ENCODE peak calls at places on chromosomes 3 and 15, in four cellular contexts. L, H, T and P are unnamed samples. For H3K79me2, the result is how much of the 10 kb centered on the place peaks cover.

GRCh38 chr3:90221900-90222299 is 1114.5 kb downstream of the EPHA3 start:
- DNase-seq in H (no peak), L (no peak), T (no peak), P (no peak)

GRCh38 chr3:37028329-37028728 is 35.0 kb downstream of the MLH1 start:
- DNase-seq in H (no peak), L (no peak), T (no peak), P (no peak)

GRCh38 chr3:53255775-53256703 is at the start of gene TKT:
- DNase-seq in H (peak), L (peak), T (peak), P (peak)

GRCh38 chr3:47261301-47261700 is 21.3 kb downstream of the KIF9 start:
- DNase-seq in H (peak), L (peak), T (no peak), P (no peak)

GRCh38 chr3:54206874-54207273 is 84.5 kb downstream of the CACNA2D3 start:
- DNase-seq in H (peak), T (no peak), L (no peak), P (no peak)

GRCh38 chr15:59335197-59335786 is 37.4 kb downstream of the MYO1E start:
- DNase-seq in H (no peak), L (peak), T (no peak), P (peak)

GRCh38 chr3:33145901-33146580 is 32.2 kb downstream of the CRTAP start:
- DNase-seq in H (no peak), T (no peak), L (no peak), P (no peak)

GRCh38 chr15:51310064-51310463 is 28.3 kb downstream of the CYP19A1 start:
- DNase-seq in H (no peak), L (peak), T (no peak), P (peak)

GRCh38 chr3:32934150-32934742 is 17.2 kb upstream of the CCR4 start:
- DNase-seq in L (peak), T (peak), H (peak), P (peak)

GRCh38 chr15:97456541-97456940 is 504.0 kb upstream of the ARRDC4 start:
- DNase-seq in T (no peak), L (no peak), H (no peak), P (no peak)

GRCh38 chr3:112425858-112426750 is 73.2 kb downstream of the BTLA start:
- DNase-seq in L (no peak), H (peak), T (peak), P (no peak)

GRCh38 chr3:42936157-42936981 is 30.4 kb downstream of the ZNF662 start:
- DNase-seq in H (peak), T (no peak), L (peak), P (peak)

GRCh38 chr3:67977762-67978161 is 323.4 kb upstream of the SUCLG2 start:
- DNase-seq in L (no peak), T (no peak), H (no peak), P (no peak)

GRCh38 chr15:68783226-68784054 is 37.3 kb downstream of the ANP32A start:
- DNase-seq in H (peak), T (peak), L (no peak), P (no peak)

GRCh38 chr3:194871143-194871863 is 185.6 kb downstream of the FAM43A start:
- DNase-seq in L (peak), H (peak), T (peak), P (peak)

GRCh38 chr3:45593708-45594601 is 596 bp upstream of the LIMD1 start:
- DNase-seq in L (peak), T (peak), H (peak), P (peak)

GRCh38 chr3:69439683-69440270 is 53.9 kb upstream of the FRMD4B start:
- DNase-seq in L (peak), H (peak), T (peak), P (peak)

GRCh38 chr15:63987979-63988378 is 58.3 kb downstream of the DAPK2 start:
- DNase-seq in T (no peak), H (no peak), L (no peak), P (no peak)

GRCh38 chr3:165336786-165337185 is 140.6 kb upstream of the SLITRK3 start:
- DNase-seq in T (no peak), H (no peak), L (no peak), P (peak)

GRCh38 chr3:43641306-43642114 is 19.7 kb upstream of the ANO10 start:
- DNase-seq in H (no peak), L (peak), T (no peak), P (peak)

GRCh38 chr15:41791970-41792637 is 17.8 kb downstream of the MAPKBP1 start:
- DNase-seq in L (no peak), T (no peak), H (no peak), P (no peak)

GRCh38 chr3:69821133-69821532 is 81.9 kb downstream of the MITF start:
- DNase-seq in L (no peak), H (no peak), T (no peak), P (no peak)

GRCh38 chr3:180402463-180403073 is 199.4 kb upstream of the TTC14 start:
- DNase-seq in T (no peak), H (no peak), L (no peak), P (no peak)

GRCh38 chr3:18394384-18394995 is 30.6 kb downstream of the SATB1 start:
- DNase-seq in L (no peak), H (no peak), T (no peak), P (no peak)

GRCh38 chr15:88621789-88622604 is 857 bp downstream of the AEN start:
- DNase-seq in T (peak), H (no peak), L (peak), P (peak)

GRCh38 chr15:80536231-80536630 is 132.0 kb downstream of the ARNT2 start:
- DNase-seq in T (no peak), H (peak), L (no peak), P (no peak)

GRCh38 chr3:59247402-59247841 is 197.6 kb upstream of the CFAP20DC start:
- DNase-seq in H (no peak), T (no peak), L (no peak), P (peak)

GRCh38 chr3:60756636-60757035 is 494.6 kb downstream of the FHIT start:
- DNase-seq in L (peak), T (no peak), H (no peak), P (peak)

GRCh38 chr3:117756580-117756979 is 1047.0 kb downstream of the TUSC7 start:
- DNase-seq in H (peak), L (no peak), T (no peak), P (peak)

GRCh38 chr15:85168642-85169173 is 187.1 kb downstream of the PDE8A start:
- DNase-seq in H (peak), T (peak), L (peak), P (peak)

GRCh38 chr3:53493997-53494791 is at the start of gene CACNA1D:
- DNase-seq in L (peak), H (peak), T (no peak), P (peak)

GRCh38 chr3:188294823-188295487 is 141.0 kb downstream of the LPP start:
- DNase-seq in H (no peak), L (peak), T (no peak), P (peak)

GRCh38 chr15:87618203-87618725 is 638.3 kb downstream of the NTRK3 start:
- DNase-seq in L (peak), T (no peak), H (no peak), P (peak)

GRCh38 chr3:72152551-72153476 is 367.9 kb upstream of the PROK2 start:
- DNase-seq in T (no peak), L (peak), H (no peak), P (peak)

GRCh38 chr15:56528136-56528535 is 63.2 kb upstream of the MNS1 start:
- DNase-seq in H (no peak), L (no peak), T (no peak), P (peak)

GRCh38 chr15:99630607-99631131 is 64.9 kb downstream of the MEF2A start:
- DNase-seq in L (no peak), H (no peak), T (no peak), P (no peak)

GRCh38 chr15:99632521-99632920 is 66.7 kb downstream of the MEF2A start:
- DNase-seq in H (no peak), L (no peak), T (no peak), P (no peak)

GRCh38 chr15:99633655-99634054 is 67.9 kb downstream of the MEF2A start:
- DNase-seq in T (no peak), H (no peak), L (no peak), P (no peak)

GRCh38 chr15:99631256-99631655 is 65.5 kb downstream of the MEF2A start:
- DNase-seq in T (peak), H (no peak), L (no peak), P (no peak)

GRCh38 chr15:99628374-99629001 is 62.7 kb downstream of the MEF2A start:
- DNase-seq in H (no peak), T (no peak), L (no peak), P (no peak)
- H2AFZ ChIP-seq in H (no peak), T (no peak), L (no peak), P (no peak)

GRCh38 chr3:48693826-48694225 is 8.1 kb upstream of the NCKIPSD start:
- DNase-seq in H (no peak), L (no peak), T (no peak), P (no peak)

GRCh38 chr3:48694610-48695051 is 8.9 kb upstream of the NCKIPSD start:
- DNase-seq in H (no peak), L (peak), T (no peak), P (peak)

GRCh38 chr3:48690846-48691458 is 5.2 kb upstream of the NCKIPSD start:
- DNase-seq in L (no peak), H (no peak), T (no peak), P (no peak)

GRCh38 chr3:48695113-48695753 is 9.5 kb upstream of the NCKIPSD start:
- DNase-seq in T (no peak), H (peak), L (peak), P (peak)

DNA sequence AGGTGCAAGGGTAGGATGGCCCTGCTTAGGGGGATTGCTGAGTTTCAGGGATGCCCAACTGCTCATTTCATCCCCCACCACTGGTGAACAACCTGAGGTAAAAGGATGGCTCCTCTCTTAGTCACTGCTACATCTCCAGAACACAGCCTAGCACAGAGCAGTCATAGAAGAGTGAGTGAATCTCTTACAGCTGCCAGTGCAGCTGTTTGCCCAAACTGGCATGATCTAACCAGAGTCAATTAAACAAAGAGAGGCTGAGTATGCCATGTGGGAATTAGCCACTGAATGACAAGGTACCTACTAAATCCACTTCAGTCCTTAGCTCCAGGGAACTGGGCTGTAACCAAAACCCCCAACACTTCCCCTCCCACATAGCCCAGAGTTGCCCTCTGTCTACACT is 6.8 kb upstream of the NCKIPSD start:
- DNase-seq in H (no peak), T (no peak), L (no peak), P (no peak)
- H3K79me2 ChIP-seq in H (under half), T (under half), L (half or more), P (under half)

GRCh38 chr15:52498700-52499099 is 30.0 kb downstream of the MYO5A start:
- DNase-seq in H (no peak), L (no peak), T (no peak), P (peak)
- H3K27ac ChIP-seq in H (no peak), L (no peak), T (no peak), P (no peak)

GRCh38 chr15:65377976-65378366 is at the start of gene IGDCC3:
- DNase-seq in T (no peak), L (peak), H (peak), P (peak)
- H2AFZ ChIP-seq in T (no peak), L (peak), H (peak), P (peak)

DNA sequence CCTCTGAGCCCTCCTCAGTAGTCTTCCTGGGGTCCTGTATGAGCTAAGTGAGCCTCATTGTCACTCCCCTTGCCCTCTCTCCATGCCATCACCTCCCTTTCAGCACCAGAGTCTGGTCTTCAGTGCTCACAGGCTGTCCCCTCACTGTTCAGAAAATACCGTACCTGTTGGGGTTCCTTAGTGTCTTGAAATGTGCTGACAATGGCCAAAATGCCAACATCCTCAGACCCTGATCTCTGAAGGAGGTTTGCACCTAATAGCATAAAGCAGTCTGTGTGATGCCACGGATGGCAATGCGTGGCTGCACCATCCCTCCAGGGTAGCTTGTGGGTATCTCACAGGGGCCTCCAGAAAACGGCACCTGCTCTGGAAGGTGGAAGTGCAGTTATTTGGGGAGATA is 301.0 kb upstream of the TLE3 start:
- DNase-seq in H (no peak), L (no peak), T (no peak), P (no peak)
- H3K79me2 ChIP-seq in H (under half), L (under half), T (under half), P (under half)

DNA sequence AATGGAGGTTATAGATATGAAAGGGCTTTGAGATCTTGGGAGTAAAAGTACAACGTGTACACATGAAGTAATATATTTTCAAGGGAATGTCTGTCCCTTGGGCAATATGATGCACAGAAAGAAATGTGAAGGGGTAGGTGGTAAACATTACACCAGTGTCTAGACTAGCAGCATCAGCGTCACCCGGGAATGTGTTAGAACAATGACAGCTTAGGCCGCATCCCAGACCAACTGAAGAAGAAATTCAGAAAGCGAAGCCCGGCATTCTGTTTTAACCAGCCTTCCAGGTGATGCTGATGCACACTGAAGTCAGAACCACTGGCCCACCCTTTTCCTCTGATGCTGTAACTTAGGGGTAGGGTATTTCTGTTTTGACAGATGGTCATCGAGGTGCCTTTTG is 6.3 kb downstream of the INAFM2 start:
- DNase-seq in H (no peak), T (no peak), L (peak), P (no peak)
- H3K27ac ChIP-seq in H (no peak), T (no peak), L (peak), P (no peak)

GRCh38 chr3:186360779-186361178 is 1.3 kb downstream of the DGKG start:
- DNase-seq in T (no peak), H (peak), L (no peak), P (no peak)
- H2AFZ ChIP-seq in T (no peak), H (peak), L (no peak), P (no peak)